ENCODE peak calls at places on chromosomes 2 and 18, in five cellular contexts. J, C, P, O and X are unnamed samples.

GRCh38 chr2:62199392-62200125 is 3.6 kb downstream of the B3GNT2 start:
- DNase-seq in C (no peak), P (no peak), J (no peak), O (no peak), X (no peak)

GRCh38 chr18:46296656-46297055 is 192.5 kb downstream of the HAUS1 start:
- DNase-seq in J (no peak), O (no peak), C (no peak), P (no peak), X (no peak)

GRCh38 chr2:45964226-45964841 is 312.9 kb downstream of the PRKCE start:
- DNase-seq in C (peak), J (no peak), O (peak), P (no peak), X (no peak)

GRCh38 chr2:171712051-171712450 is 24.8 kb downstream of the DYNC1I2 start:
- DNase-seq in P (no peak), O (no peak), C (no peak), J (no peak), X (no peak)

GRCh38 chr2:127884436-127884835 is 1.3 kb downstream of the AMMECR1L start:
- DNase-seq in P (no peak), C (no peak), J (no peak), O (no peak), X (peak)

GRCh38 chr18:11955299-11956029 is 25.8 kb upstream of the IMPA2 start:
- DNase-seq in P (no peak), J (peak), O (no peak), C (no peak), X (peak)

GRCh38 chr2:15880226-15881119 is 59.9 kb upstream of the MYCN start:
- DNase-seq in J (no peak), O (no peak), C (no peak), P (no peak), X (no peak)

GRCh38 chr2:212618636-212619035 is 80.0 kb upstream of the ERBB4 start:
- DNase-seq in C (no peak), P (no peak), J (no peak), O (no peak), X (no peak)

GRCh38 chr2:105329561-105330495 is at the start of gene TGFBRAP1:
- DNase-seq in C (peak), J (peak), O (no peak), P (no peak), X (peak)

GRCh38 chr2:134466141-134466540 is 212.3 kb downstream of the MGAT5 start:
- DNase-seq in J (peak), C (no peak), O (peak), P (peak), X (peak)

GRCh38 chr18:2994190-2994589 is 18.8 kb downstream of the LPIN2 start:
- DNase-seq in O (no peak), C (no peak), J (no peak), P (no peak), X (no peak)

GRCh38 chr18:60739212-60739611 is 366.6 kb upstream of the MC4R start:
- DNase-seq in C (no peak), O (no peak), P (no peak), J (no peak), X (peak)

GRCh38 chr2:3246928-3247714 is 130.5 kb downstream of the EIPR1 start:
- DNase-seq in C (no peak), J (no peak), P (no peak), O (no peak), X (no peak)

GRCh38 chr2:61633250-61633649 is 95.1 kb upstream of the XPO1 start:
- DNase-seq in O (no peak), J (no peak), C (no peak), P (no peak), X (no peak)

GRCh38 chr2:237922641-237923361 is 44.0 kb upstream of the UBE2F start:
- DNase-seq in O (peak), P (no peak), J (no peak), C (peak), X (no peak)

GRCh38 chr2:238487134-238487533 is 60.4 kb downstream of the ASB1 start:
- DNase-seq in P (no peak), J (no peak), C (no peak), O (no peak), X (no peak)

GRCh38 chr2:114862234-114862633 is 419.8 kb downstream of the DPP10 start:
- DNase-seq in P (no peak), C (no peak), O (no peak), J (no peak), X (no peak)

GRCh38 chr2:10481666-10482157 is 33.6 kb upstream of the ODC1 start:
- DNase-seq in O (no peak), J (no peak), P (no peak), C (no peak), X (no peak)

GRCh38 chr2:234278556-234279286 is 218.2 kb downstream of the ARL4C start:
- DNase-seq in O (no peak), C (no peak), J (no peak), P (no peak), X (no peak)

GRCh38 chr2:120822908-120823307 is 87.2 kb downstream of the GLI2 start:
- DNase-seq in P (no peak), O (no peak), J (no peak), C (no peak), X (no peak)

GRCh38 chr2:12733846-12734245 is 17.1 kb downstream of the TRIB2 start:
- DNase-seq in C (no peak), J (no peak), P (no peak), O (no peak), X (no peak)

GRCh38 chr2:240780023-240780831 is 39.8 kb downstream of the KIF1A start:
- DNase-seq in O (no peak), P (no peak), C (no peak), J (no peak), X (no peak)

GRCh38 chr2:205781244-205781643 is 98.9 kb downstream of the NRP2 start:
- DNase-seq in P (no peak), O (no peak), J (no peak), C (no peak), X (no peak)

GRCh38 chr2:26757873-26758789 is 6.0 kb upstream of the SLC35F6 start:
- DNase-seq in J (no peak), C (peak), O (peak), P (peak), X (peak)

GRCh38 chr2:190415794-190416729 is 7.9 kb downstream of the MFSD6 start:
- DNase-seq in J (no peak), O (no peak), C (no peak), P (no peak), X (no peak)

GRCh38 chr18:13025233-13025632 is 34.1 kb downstream of the CEP192 start:
- DNase-seq in O (no peak), C (no peak), J (no peak), P (no peak), X (no peak)

GRCh38 chr18:45916302-45916701 is 50.8 kb downstream of the EPG5 start:
- DNase-seq in C (no peak), P (no peak), O (no peak), J (peak), X (peak)

GRCh38 chr2:227415538-227416424 is 28.0 kb upstream of the SCYGR1 start:
- DNase-seq in J (no peak), O (no peak), P (no peak), C (peak), X (no peak)

GRCh38 chr18:45678850-45679249 is 45.1 kb upstream of the SLC14A1 start:
- DNase-seq in P (no peak), O (no peak), J (no peak), C (no peak), X (no peak)

GRCh38 chr2:120486946-120487345 is 141.0 kb downstream of the INHBB start:
- DNase-seq in O (no peak), J (no peak), C (no peak), P (no peak), X (no peak)

GRCh38 chr2:223797073-223797472 is 40.3 kb downstream of the AP1S3 start:
- DNase-seq in J (no peak), P (no peak), C (peak), O (peak), X (no peak)

GRCh38 chr2:185510060-185510459 is 228.5 kb upstream of the FSIP2 start:
- DNase-seq in O (no peak), J (no peak), C (no peak), P (no peak), X (no peak)

GRCh38 chr2:11355194-11356053 is 11.0 kb upstream of the ROCK2 start:
- DNase-seq in P (no peak), J (no peak), C (no peak), O (no peak), X (no peak)

GRCh38 chr18:644395-645004 is 13.0 kb upstream of the TYMS start:
- DNase-seq in C (no peak), J (no peak), O (no peak), P (peak), X (no peak)

GRCh38 chr18:27461957-27462356 is 276.8 kb upstream of the CHST9 start:
- DNase-seq in J (peak), C (no peak), O (no peak), P (no peak), X (no peak)

GRCh38 chr2:86782748-86783147 is 8.0 kb downstream of the CD8A start:
- DNase-seq in O (no peak), J (no peak), C (no peak), P (no peak), X (no peak)

GRCh38 chr2:162732946-162733698 is 105.4 kb downstream of the KCNH7 start:
- DNase-seq in P (peak), C (no peak), O (no peak), J (no peak), X (peak)

GRCh38 chr2:44964704-44965343 is 23.3 kb downstream of the SIX3 start:
- DNase-seq in J (peak), O (no peak), P (no peak), C (no peak), X (peak)

GRCh38 chr2:62149708-62150107 is 46.2 kb upstream of the B3GNT2 start:
- DNase-seq in P (no peak), C (peak), J (no peak), O (no peak), X (no peak)

GRCh38 chr2:127183771-127184170 is 36.3 kb downstream of the CYP27C1 start:
- DNase-seq in O (no peak), J (no peak), C (no peak), P (no peak), X (no peak)

GRCh38 chr2:112640800-112641675 is 4.7 kb upstream of the SLC20A1 start:
- DNase-seq in P (no peak), O (no peak), C (no peak), J (no peak), X (no peak)
- H3K4me2 ChIP-seq in P (no peak), O (peak), C (no peak), J (peak), X (no peak)

GRCh38 chr2:109185801-109186570 is 57.0 kb downstream of the SH3RF3 start:
- DNase-seq in J (no peak), O (no peak), C (no peak), P (no peak), X (no peak)

GRCh38 chr2:109183871-109184270 is 54.9 kb downstream of the SH3RF3 start:
- DNase-seq in O (no peak), P (no peak), J (no peak), C (no peak), X (no peak)

GRCh38 chr2:109184368-109184767 is 55.4 kb downstream of the SH3RF3 start:
- DNase-seq in J (no peak), O (no peak), C (no peak), P (no peak), X (no peak)

GRCh38 chr2:109186656-109187250 is 57.7 kb downstream of the SH3RF3 start:
- DNase-seq in O (no peak), J (no peak), P (no peak), C (no peak), X (no peak)

DNA sequence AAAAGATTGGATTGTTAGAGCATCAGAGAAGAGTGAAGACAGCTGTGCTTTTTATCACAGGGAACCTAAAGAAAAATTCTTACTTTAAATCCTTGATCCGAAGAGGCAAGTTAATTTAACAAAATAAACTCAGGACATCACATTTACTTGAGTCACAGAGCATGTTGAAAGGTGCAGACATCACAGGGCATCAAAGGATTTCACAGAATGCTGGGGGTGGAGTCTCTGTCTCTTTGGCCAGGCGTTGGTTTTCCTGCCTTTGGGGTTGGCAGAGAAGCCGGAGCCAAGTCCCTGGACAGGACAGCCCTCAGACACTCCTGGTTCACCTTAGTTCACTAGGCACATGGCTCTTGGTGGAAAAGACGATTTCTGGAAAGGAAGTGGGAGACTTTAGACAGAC is 56.3 kb downstream of the SH3RF3 start:
- DNase-seq in P (no peak), C (no peak), J (no peak), O (no peak), X (no peak)
- TF ChIP-seq REST in P (no peak), C (no peak), J (no peak), O (no peak), X (no peak)

GRCh38 chr2:29777164-29777563 is 144.2 kb downstream of the ALK start:
- DNase-seq in O (no peak), J (no peak), C (no peak), P (no peak), X (no peak)
- TF ChIP-seq CTCF in O (no peak), J (no peak), C (no peak), P (no peak), X (no peak)

DNA sequence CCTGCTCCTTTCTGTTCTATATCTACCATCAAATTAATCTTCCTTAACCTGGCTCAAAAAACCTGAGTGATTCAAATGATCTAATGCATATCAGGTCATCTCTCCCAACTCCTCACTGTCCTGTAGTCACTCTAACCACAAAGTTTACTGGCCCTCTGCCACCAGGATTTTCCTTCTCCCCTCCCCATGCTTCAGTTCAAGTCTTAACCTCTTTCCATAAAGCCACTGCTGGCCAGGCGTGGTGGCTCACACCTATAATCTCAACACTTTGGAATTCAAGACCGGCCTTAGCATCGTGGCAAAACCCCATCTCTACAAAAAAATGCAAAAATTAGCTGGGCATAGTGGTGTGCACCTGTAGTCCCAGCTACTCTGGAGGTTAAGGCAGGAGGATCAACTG is 7.5 kb upstream of the SP3 start:
- DNase-seq in O (no peak), J (no peak), C (no peak), P (no peak), X (no peak)
- H3K4me2 ChIP-seq in O (peak), J (no peak), C (peak), P (no peak), X (no peak)

DNA sequence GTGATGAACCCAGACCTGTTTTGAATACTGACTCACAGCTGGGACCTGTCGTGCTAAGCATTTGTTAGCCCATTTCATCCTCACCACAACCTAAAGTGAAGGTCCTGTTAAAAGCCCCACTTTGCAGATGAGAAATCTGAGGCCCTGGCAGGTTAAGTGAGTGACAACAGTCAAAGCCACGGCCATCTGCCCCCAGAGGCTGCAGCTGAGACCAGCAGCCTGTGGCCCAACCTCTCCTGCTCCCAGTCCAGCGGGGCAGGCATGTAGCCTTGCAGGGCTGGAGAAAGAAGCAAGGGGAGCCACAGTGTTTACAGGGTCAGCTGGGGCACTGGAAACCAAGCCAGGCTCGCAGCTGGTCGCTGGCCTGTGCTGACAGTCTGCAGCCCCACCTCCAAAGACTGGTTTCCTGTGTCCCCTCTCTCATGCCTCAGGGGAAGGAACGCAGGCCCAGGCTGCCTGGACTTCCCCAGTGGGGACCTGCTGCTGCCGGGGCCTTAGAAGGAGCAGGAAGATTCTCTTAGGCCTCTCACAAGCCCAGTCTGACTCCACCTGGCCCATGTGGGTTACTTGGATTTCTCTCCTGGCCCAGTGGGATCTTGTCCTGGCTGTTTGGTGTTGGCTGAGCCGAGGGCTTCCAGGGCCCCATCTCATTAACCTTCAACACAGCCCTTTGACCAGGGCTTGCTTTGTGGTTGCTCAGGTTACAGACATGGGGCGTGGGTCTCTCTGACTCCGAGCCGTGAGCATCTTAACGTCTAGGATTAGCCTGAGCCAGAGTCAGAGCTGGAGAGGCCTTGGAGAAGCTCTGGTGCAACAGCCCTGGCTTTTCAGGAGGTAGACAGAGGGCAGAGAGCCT is 1.7 kb downstream of the INPP5D start:
- DNase-seq in C (no peak), P (no peak), O (no peak), J (peak), X (peak)
- TF ChIP-seq REST in C (no peak), P (no peak), O (no peak), J (no peak), X (no peak)

GRCh38 chr2:161415467-161416293 is 417 bp upstream of the TBR1 start:
- DNase-seq in O (no peak), J (no peak), C (no peak), P (no peak), X (peak)

GRCh38 chr2:161414385-161415040 is 1.6 kb upstream of the TBR1 start:
- DNase-seq in P (no peak), C (peak), O (no peak), J (peak), X (peak)

GRCh38 chr2:161412346-161412745 is 3.8 kb upstream of the TBR1 start:
- DNase-seq in P (no peak), J (no peak), O (no peak), C (no peak), X (no peak)

GRCh38 chr2:161415041-161415440 is 1.1 kb upstream of the TBR1 start:
- DNase-seq in P (no peak), O (no peak), C (no peak), J (no peak), X (peak)

GRCh38 chr2:161414015-161414384 is 2.1 kb upstream of the TBR1 start:
- DNase-seq in J (no peak), O (no peak), C (no peak), P (no peak), X (no peak)
- TF ChIP-seq CTCF in J (no peak), O (no peak), C (no peak), P (no peak), X (no peak)

GRCh38 chr2:19893520-19894134 is 8.2 kb downstream of the TTC32 start:
- DNase-seq in J (no peak), P (peak), C (no peak), O (no peak), X (no peak)
- H3K4me2 ChIP-seq in J (no peak), P (peak), C (no peak), O (no peak), X (no peak)

GRCh38 chr2:72989770-72990556 is 72.6 kb downstream of the EMX1 start:
- DNase-seq in O (no peak), J (no peak), C (no peak), P (no peak), X (no peak)
- TF ChIP-seq REST in O (no peak), J (no peak), C (no peak), P (no peak), X (no peak)

GRCh38 chr2:88955607-88956006 is 264.1 kb downstream of the RPIA start:
- DNase-seq in C (no peak), J (no peak), O (no peak), P (no peak), X (no peak)

GRCh38 chr2:88959480-88960204 is 268.2 kb downstream of the RPIA start:
- DNase-seq in O (no peak), C (no peak), P (no peak), J (no peak), X (peak)
- TF ChIP-seq CTCF in O (peak), C (no peak), P (no peak), J (peak), X (peak)

GRCh38 chr2:117551858-117552257 is 262.6 kb upstream of the DDX18 start:
- DNase-seq in O (no peak), P (no peak), J (no peak), C (no peak), X (peak)

GRCh38 chr2:117557626-117558025 is 256.9 kb upstream of the DDX18 start:
- DNase-seq in C (no peak), J (no peak), O (no peak), P (no peak), X (no peak)

GRCh38 chr2:117555965-117556364 is 258.5 kb upstream of the DDX18 start:
- DNase-seq in J (no peak), O (no peak), P (no peak), C (no peak), X (no peak)

DNA sequence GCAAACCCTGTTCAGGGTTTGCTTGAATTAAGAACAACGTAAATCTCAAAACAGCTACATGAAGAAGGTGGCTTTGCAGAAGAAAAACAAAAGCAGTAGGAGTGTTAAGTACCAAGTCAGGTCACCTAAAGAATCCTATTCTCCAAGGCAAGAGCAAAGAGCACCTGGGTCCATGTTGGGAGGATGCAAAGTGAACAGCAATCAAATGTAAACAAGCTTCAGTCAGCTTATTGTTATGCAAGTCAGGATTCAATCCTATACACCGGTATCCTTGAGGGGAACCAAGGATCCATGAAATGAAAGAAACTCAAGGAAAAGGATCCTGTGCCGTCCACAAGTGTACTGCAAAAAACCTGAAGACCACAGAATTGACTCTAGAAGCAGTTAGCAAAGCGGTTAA is 261.0 kb upstream of the DDX18 start:
- DNase-seq in C (no peak), J (no peak), P (no peak), O (no peak), X (peak)
- H3K4me2 ChIP-seq in C (no peak), J (no peak), P (no peak), O (no peak), X (peak)